ENCODE peak calls at places on chromosomes 1 and 21, in seven cellular contexts. One of them, this sample, is unnamed.

GRCh38 chr1:39183503-39184353 is 20.8 kb upstream of the MACF1 start:
- DNase-seq in GM23248: peak; percentile 83
- DNase-seq in ovary: no peak
- DNase-seq in aorta: peak; percentile 80
- DNase-seq in right cardiac atrium: peak; percentile 39
- DNase-seq in upper lobe of right lung: peak; percentile 76
- DNase-seq in WERI-Rb-1: peak; percentile 66
- DNase-seq in this sample: no peak

GRCh38 chr1:53293123-53293522 is 34.7 kb downstream of the LRP8 start:
- DNase-seq in WERI-Rb-1: no peak
- DNase-seq in ovary: no peak
- DNase-seq in aorta: peak; percentile 91
- DNase-seq in upper lobe of right lung: no peak
- DNase-seq in right cardiac atrium: peak; percentile 42
- DNase-seq in GM23248: peak; percentile 30
- DNase-seq in this sample: no peak

GRCh38 chr1:91623020-91623419 is 122.4 kb downstream of the CDC7 start:
- DNase-seq in GM23248: no peak
- DNase-seq in right cardiac atrium: no peak
- DNase-seq in ovary: no peak
- DNase-seq in aorta: no peak
- DNase-seq in upper lobe of right lung: no peak
- DNase-seq in WERI-Rb-1: no peak
- DNase-seq in this sample: no peak

GRCh38 chr1:32870615-32871363 is at the start of gene FNDC5:
- DNase-seq in right cardiac atrium: no peak
- DNase-seq in GM23248: peak; percentile 60
- DNase-seq in WERI-Rb-1: no peak
- DNase-seq in ovary: peak; percentile 65
- DNase-seq in upper lobe of right lung: no peak
- DNase-seq in aorta: peak; percentile 81
- DNase-seq in this sample: no peak

GRCh38 chr1:211196880-211197279 is 62.3 kb upstream of the RCOR3 start:
- DNase-seq in ovary: no peak
- DNase-seq in upper lobe of right lung: no peak
- DNase-seq in WERI-Rb-1: no peak
- DNase-seq in right cardiac atrium: no peak
- DNase-seq in aorta: no peak
- DNase-seq in GM23248: no peak
- DNase-seq in this sample: no peak

GRCh38 chr1:231808990-231809389 is 182.4 kb downstream of the DISC1 start:
- DNase-seq in WERI-Rb-1: no peak
- DNase-seq in aorta: no peak
- DNase-seq in ovary: no peak
- DNase-seq in right cardiac atrium: peak; percentile 47
- DNase-seq in upper lobe of right lung: no peak
- DNase-seq in GM23248: peak; percentile 94
- DNase-seq in this sample: no peak

GRCh38 chr21:25863747-25864146 is 129.0 kb downstream of the GABPA start:
- DNase-seq in GM23248: no peak
- DNase-seq in right cardiac atrium: no peak
- DNase-seq in WERI-Rb-1: no peak
- DNase-seq in upper lobe of right lung: no peak
- DNase-seq in ovary: no peak
- DNase-seq in aorta: no peak
- DNase-seq in this sample: no peak

GRCh38 chr1:66571789-66572188 is 37.8 kb downstream of the SGIP1 start:
- DNase-seq in aorta: no peak
- DNase-seq in right cardiac atrium: no peak
- DNase-seq in WERI-Rb-1: no peak
- DNase-seq in upper lobe of right lung: no peak
- DNase-seq in GM23248: peak; percentile 92
- DNase-seq in ovary: no peak
- DNase-seq in this sample: no peak

GRCh38 chr1:233859446-233859845 is 45.0 kb upstream of the SLC35F3 start:
- DNase-seq in GM23248: no peak
- DNase-seq in WERI-Rb-1: no peak
- DNase-seq in aorta: no peak
- DNase-seq in upper lobe of right lung: no peak
- DNase-seq in right cardiac atrium: no peak
- DNase-seq in ovary: no peak
- DNase-seq in this sample: no peak

GRCh38 chr1:2277741-2278488 is 49.8 kb downstream of the SKI start:
- DNase-seq in upper lobe of right lung: peak; percentile 70
- DNase-seq in GM23248: peak; percentile 63
- DNase-seq in aorta: no peak
- DNase-seq in WERI-Rb-1: no peak
- DNase-seq in right cardiac atrium: peak; percentile 73
- DNase-seq in ovary: no peak
- DNase-seq in this sample: no peak

GRCh38 chr1:89842547-89843278 is 21.9 kb downstream of the LRRC8D start:
- DNase-seq in aorta: no peak
- DNase-seq in ovary: peak; percentile 25
- DNase-seq in upper lobe of right lung: no peak
- DNase-seq in right cardiac atrium: no peak
- DNase-seq in WERI-Rb-1: no peak
- DNase-seq in GM23248: peak; percentile 53
- DNase-seq in this sample: no peak

GRCh38 chr1:48610628-48611542 is 138.9 kb upstream of the SPATA6 start:
- DNase-seq in GM23248: no peak
- DNase-seq in WERI-Rb-1: peak; percentile 85
- DNase-seq in aorta: no peak
- DNase-seq in ovary: peak; percentile 14
- DNase-seq in right cardiac atrium: peak; percentile 41
- DNase-seq in upper lobe of right lung: peak; percentile 66
- DNase-seq in this sample: peak; percentile 64

GRCh38 chr1:158145173-158145719 is 35.4 kb upstream of the CD1D start:
- DNase-seq in GM23248: peak; percentile 67
- DNase-seq in aorta: peak; percentile 83
- DNase-seq in ovary: peak; percentile 55
- DNase-seq in right cardiac atrium: peak; percentile 75
- DNase-seq in upper lobe of right lung: no peak
- DNase-seq in WERI-Rb-1: no peak
- DNase-seq in this sample: no peak

GRCh38 chr1:208251015-208251414 is 6.8 kb upstream of the PLXNA2 start:
- DNase-seq in ovary: no peak
- DNase-seq in aorta: no peak
- DNase-seq in GM23248: no peak
- DNase-seq in right cardiac atrium: no peak
- DNase-seq in WERI-Rb-1: no peak
- DNase-seq in upper lobe of right lung: no peak
- DNase-seq in this sample: no peak

GRCh38 chr1:6065093-6065878 is 19.6 kb downstream of the KCNAB2 start:
- DNase-seq in WERI-Rb-1: no peak
- DNase-seq in ovary: no peak
- DNase-seq in right cardiac atrium: peak; percentile 57
- DNase-seq in aorta: no peak
- DNase-seq in GM23248: no peak
- DNase-seq in upper lobe of right lung: no peak
- DNase-seq in this sample: no peak

GRCh38 chr1:75127916-75128717 is 6.1 kb upstream of the LHX8 start:
- DNase-seq in upper lobe of right lung: no peak
- DNase-seq in GM23248: no peak
- DNase-seq in right cardiac atrium: no peak
- DNase-seq in ovary: no peak
- DNase-seq in WERI-Rb-1: no peak
- DNase-seq in aorta: no peak
- DNase-seq in this sample: no peak

GRCh38 chr1:40040511-40041465 is at the start of gene CAP1:
- DNase-seq in right cardiac atrium: peak; percentile 100
- DNase-seq in ovary: peak; percentile 100
- DNase-seq in upper lobe of right lung: peak; percentile 100
- DNase-seq in WERI-Rb-1: peak; percentile 99
- DNase-seq in aorta: peak; percentile 100
- DNase-seq in GM23248: peak; percentile 99
- DNase-seq in this sample: peak; percentile 90

GRCh38 chr1:167629681-167630567 is at the start of gene RCSD1:
- DNase-seq in aorta: peak; percentile 81
- DNase-seq in WERI-Rb-1: no peak
- DNase-seq in upper lobe of right lung: peak; percentile 82
- DNase-seq in GM23248: peak; percentile 69
- DNase-seq in right cardiac atrium: peak; percentile 47
- DNase-seq in ovary: peak; percentile 20
- DNase-seq in this sample: no peak

GRCh38 chr1:219710529-219711194 is 97.8 kb upstream of the ZC3H11B start:
- DNase-seq in ovary: no peak
- DNase-seq in GM23248: peak; percentile 81
- DNase-seq in WERI-Rb-1: no peak
- DNase-seq in upper lobe of right lung: no peak
- DNase-seq in right cardiac atrium: no peak
- DNase-seq in aorta: no peak
- DNase-seq in this sample: no peak

GRCh38 chr21:44682580-44683151 is 703 bp upstream of the KRTAP12-1 start:
- DNase-seq in ovary: no peak
- DNase-seq in right cardiac atrium: no peak
- DNase-seq in GM23248: no peak
- DNase-seq in WERI-Rb-1: no peak
- DNase-seq in upper lobe of right lung: no peak
- DNase-seq in aorta: peak; percentile 27
- DNase-seq in this sample: no peak

GRCh38 chr1:225230483-225230882 is 197.4 kb downstream of the LBR start:
- DNase-seq in WERI-Rb-1: no peak
- DNase-seq in GM23248: no peak
- DNase-seq in right cardiac atrium: no peak
- DNase-seq in upper lobe of right lung: no peak
- DNase-seq in ovary: no peak
- DNase-seq in aorta: no peak
- DNase-seq in this sample: no peak

GRCh38 chr1:151998611-151999362 is 5.1 kb upstream of the S100A10 start:
- DNase-seq in upper lobe of right lung: no peak
- DNase-seq in right cardiac atrium: no peak
- DNase-seq in GM23248: no peak
- DNase-seq in WERI-Rb-1: no peak
- DNase-seq in ovary: no peak
- DNase-seq in aorta: no peak
- DNase-seq in this sample: no peak

GRCh38 chr1:185578293-185578692 is 155.9 kb upstream of the HMCN1 start:
- DNase-seq in ovary: no peak
- DNase-seq in GM23248: no peak
- DNase-seq in WERI-Rb-1: no peak
- DNase-seq in upper lobe of right lung: no peak
- DNase-seq in aorta: no peak
- DNase-seq in right cardiac atrium: no peak
- DNase-seq in this sample: no peak

GRCh38 chr1:6440198-6441126 is 15.9 kb downstream of the ESPN start:
- DNase-seq in right cardiac atrium: no peak
- DNase-seq in WERI-Rb-1: peak; percentile 89
- DNase-seq in aorta: no peak
- DNase-seq in ovary: no peak
- DNase-seq in upper lobe of right lung: peak; percentile 89
- DNase-seq in GM23248: peak; percentile 66
- DNase-seq in this sample: no peak

GRCh38 chr1:1125945-1126344 is 10.1 kb upstream of the C1orf159 start:
- DNase-seq in right cardiac atrium: no peak
- DNase-seq in GM23248: no peak
- DNase-seq in aorta: no peak
- DNase-seq in WERI-Rb-1: no peak
- DNase-seq in upper lobe of right lung: no peak
- DNase-seq in ovary: no peak
- DNase-seq in this sample: no peak
- H3K27ac ChIP-seq in right cardiac atrium: no peak overlapping the region
- H3K27ac ChIP-seq in GM23248: no peak overlapping the region
- H3K27ac ChIP-seq in aorta: no peak overlapping the region
- H3K27ac ChIP-seq in WERI-Rb-1: no peak overlapping the region
- H3K27ac ChIP-seq in upper lobe of right lung: no peak overlapping the region
- H3K27ac ChIP-seq in ovary: no peak overlapping the region
- H3K27ac ChIP-seq in this sample: no peak overlapping the region

GRCh38 chr1:27026621-27027574 is 14.2 kb upstream of the TENT5B start:
- DNase-seq in WERI-Rb-1: peak; percentile 38
- DNase-seq in upper lobe of right lung: peak; percentile 82
- DNase-seq in GM23248: peak; percentile 92
- DNase-seq in ovary: no peak
- DNase-seq in right cardiac atrium: peak; percentile 81
- DNase-seq in aorta: peak; percentile 92
- DNase-seq in this sample: no peak
- H3K27ac ChIP-seq in WERI-Rb-1: no peak overlapping the region
- H3K27ac ChIP-seq in upper lobe of right lung: peak overlapping the region; percentile 32
- H3K27ac ChIP-seq in GM23248: peak overlapping the region; percentile 34
- H3K27ac ChIP-seq in ovary: no peak overlapping the region
- H3K27ac ChIP-seq in right cardiac atrium: no peak overlapping the region
- H3K27ac ChIP-seq in aorta: peak overlapping the region; percentile 97
- H3K27ac ChIP-seq in this sample: no peak overlapping the region

DNA sequence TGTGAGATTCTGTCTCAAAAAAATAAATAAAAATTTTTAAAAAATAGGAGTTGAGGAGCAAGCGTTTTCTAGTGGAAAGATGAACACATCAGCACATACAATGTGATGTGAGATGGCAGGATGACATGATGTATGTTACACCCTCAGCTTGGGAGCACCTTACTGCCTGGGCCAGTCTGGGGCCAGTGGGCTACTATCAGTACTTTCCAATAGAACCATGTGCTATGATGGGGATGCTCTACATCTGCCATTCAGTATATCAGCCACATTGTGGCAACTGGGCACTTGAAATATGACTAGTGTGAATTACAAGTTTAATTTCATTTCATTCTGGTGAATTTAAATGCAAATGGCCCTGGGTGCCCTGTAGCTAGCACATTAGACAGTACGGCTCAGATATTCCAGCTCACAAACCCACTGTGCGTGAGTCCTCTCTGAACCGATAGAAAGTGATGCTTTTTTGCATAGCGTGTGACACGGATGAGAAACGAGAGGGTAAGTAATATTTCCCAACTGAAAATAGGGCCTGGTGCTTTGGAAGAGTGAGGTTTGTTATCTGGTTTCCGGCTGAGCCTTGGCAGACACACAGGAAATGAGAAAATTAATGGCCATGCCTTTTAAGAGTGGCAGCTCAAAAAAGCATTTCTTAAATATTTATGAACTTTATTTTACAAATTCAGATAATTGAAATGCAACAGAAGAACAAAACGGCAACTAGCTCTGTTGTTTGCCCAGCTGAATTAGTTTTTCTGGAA is 155.8 kb downstream of the PGBD5 start:
- DNase-seq in GM23248: no peak
- DNase-seq in aorta: peak; percentile 41
- DNase-seq in WERI-Rb-1: no peak
- DNase-seq in upper lobe of right lung: no peak
- DNase-seq in ovary: no peak
- DNase-seq in right cardiac atrium: no peak
- DNase-seq in this sample: no peak
- H3K27ac ChIP-seq in GM23248: no peak overlapping the region
- H3K27ac ChIP-seq in aorta: peak overlapping the region; percentile 78
- H3K27ac ChIP-seq in WERI-Rb-1: no peak overlapping the region
- H3K27ac ChIP-seq in upper lobe of right lung: peak overlapping the region; percentile 11
- H3K27ac ChIP-seq in ovary: no peak overlapping the region
- H3K27ac ChIP-seq in right cardiac atrium: peak overlapping the region; percentile 30
- H3K27ac ChIP-seq in this sample: no peak overlapping the region

DNA sequence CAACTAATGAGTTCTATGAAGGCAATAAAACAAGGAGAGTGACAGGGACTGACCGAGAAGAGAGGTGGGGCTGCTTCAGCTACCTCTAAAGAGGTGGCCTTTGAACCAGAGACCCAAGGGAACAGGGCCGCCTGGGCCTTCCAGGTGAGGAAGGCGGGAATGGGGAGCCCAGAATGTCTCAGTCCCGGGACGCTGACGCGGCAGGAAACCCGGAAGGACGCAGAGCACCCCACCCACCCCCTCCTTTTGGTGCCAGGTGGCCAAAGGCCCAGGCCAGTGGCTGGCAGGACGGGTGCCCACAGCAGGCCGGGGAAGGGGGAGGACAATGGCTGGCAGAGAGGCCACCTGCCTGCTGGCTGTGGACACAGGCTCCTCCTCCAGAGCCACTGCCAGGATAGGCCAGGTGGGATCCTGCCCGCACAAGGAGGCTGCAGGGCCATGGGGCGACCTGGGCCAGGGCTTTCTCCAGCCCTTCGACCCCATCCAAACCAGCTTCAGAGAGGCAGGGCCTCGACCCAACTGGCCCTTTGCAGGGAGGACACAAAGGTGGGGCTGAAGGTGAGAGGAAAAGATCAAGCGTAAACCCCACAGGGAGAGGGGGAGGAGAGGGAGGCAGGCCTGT is 58.2 kb downstream of the CASZ1 start:
- DNase-seq in ovary: no peak
- DNase-seq in aorta: no peak
- DNase-seq in WERI-Rb-1: no peak
- DNase-seq in upper lobe of right lung: peak; percentile 86
- DNase-seq in GM23248: no peak
- DNase-seq in right cardiac atrium: no peak
- DNase-seq in this sample: no peak
- H3K27ac ChIP-seq in ovary: no peak overlapping the region
- H3K27ac ChIP-seq in aorta: no peak overlapping the region
- H3K27ac ChIP-seq in WERI-Rb-1: no peak overlapping the region
- H3K27ac ChIP-seq in upper lobe of right lung: peak overlapping the region; percentile 76
- H3K27ac ChIP-seq in GM23248: no peak overlapping the region
- H3K27ac ChIP-seq in right cardiac atrium: peak overlapping the region; percentile 32
- H3K27ac ChIP-seq in this sample: no peak overlapping the region